ENCODE peak calls at places on chromosome 14, in eight cellular contexts. One of them, this sample, is unnamed.
A peak's percentile ranks its signal among the peaks of the same experiment; 100 is the strongest.

GRCh38 chr14:51534623-51535022 is 117.1 kb upstream of the FRMD6 start:
- DNase-seq in choroid plexus epithelial cell: peak; percentile 62
- DNase-seq in RWPE1: no peak
- DNase-seq in B cell: no peak
- DNase-seq in neural progenitor cell: no peak
- DNase-seq in PC-9: peak; percentile 87
- DNase-seq in right lobe of liver: peak; percentile 76
- DNase-seq in glutamatergic neuron: no peak
- DNase-seq in this sample: no peak

GRCh38 chr14:97306133-97306784 is 509.1 kb downstream of the VRK1 start:
- DNase-seq in PC-9: no peak
- DNase-seq in right lobe of liver: no peak
- DNase-seq in choroid plexus epithelial cell: no peak
- DNase-seq in glutamatergic neuron: no peak
- DNase-seq in RWPE1: no peak
- DNase-seq in B cell: no peak
- DNase-seq in neural progenitor cell: no peak
- DNase-seq in this sample: peak; percentile 24

GRCh38 chr14:53146739-53147138 is 6.4 kb downstream of the DDHD1 start:
- DNase-seq in choroid plexus epithelial cell: no peak
- DNase-seq in PC-9: no peak
- DNase-seq in neural progenitor cell: no peak
- DNase-seq in right lobe of liver: no peak
- DNase-seq in B cell: no peak
- DNase-seq in glutamatergic neuron: no peak
- DNase-seq in RWPE1: no peak
- DNase-seq in this sample: no peak

GRCh38 chr14:89615421-89615820 is 198.4 kb upstream of the FOXN3 start:
- DNase-seq in PC-9: no peak
- DNase-seq in choroid plexus epithelial cell: peak; percentile 40
- DNase-seq in B cell: no peak
- DNase-seq in neural progenitor cell: no peak
- DNase-seq in RWPE1: no peak
- DNase-seq in right lobe of liver: no peak
- DNase-seq in glutamatergic neuron: no peak
- DNase-seq in this sample: no peak

GRCh38 chr14:106694638-106695393 is 1168.4 kb downstream of the TMEM121 start:
- DNase-seq in right lobe of liver: no peak
- DNase-seq in PC-9: no peak
- DNase-seq in neural progenitor cell: no peak
- DNase-seq in RWPE1: peak; percentile 20
- DNase-seq in choroid plexus epithelial cell: no peak
- DNase-seq in glutamatergic neuron: no peak
- DNase-seq in B cell: peak; percentile 81
- DNase-seq in this sample: peak; percentile 94

GRCh38 chr14:64673329-64673728 is 30.9 kb upstream of the PLEKHG3 start:
- DNase-seq in neural progenitor cell: no peak
- DNase-seq in PC-9: no peak
- DNase-seq in right lobe of liver: no peak
- DNase-seq in RWPE1: no peak
- DNase-seq in glutamatergic neuron: no peak
- DNase-seq in B cell: no peak
- DNase-seq in choroid plexus epithelial cell: no peak
- DNase-seq in this sample: no peak

GRCh38 chr14:68814376-68815287 is 21.8 kb upstream of the ZFP36L1 start:
- DNase-seq in glutamatergic neuron: no peak
- DNase-seq in neural progenitor cell: peak; percentile 58
- DNase-seq in B cell: peak; percentile 80
- DNase-seq in PC-9: peak; percentile 22
- DNase-seq in RWPE1: no peak
- DNase-seq in right lobe of liver: peak; percentile 58
- DNase-seq in choroid plexus epithelial cell: peak; percentile 73
- DNase-seq in this sample: peak; percentile 76

GRCh38 chr14:58752782-58753181 is 115.0 kb downstream of the DACT1 start:
- DNase-seq in B cell: no peak
- DNase-seq in RWPE1: peak; percentile 46
- DNase-seq in glutamatergic neuron: no peak
- DNase-seq in neural progenitor cell: no peak
- DNase-seq in right lobe of liver: peak; percentile 88
- DNase-seq in choroid plexus epithelial cell: no peak
- DNase-seq in PC-9: no peak
- DNase-seq in this sample: no peak

GRCh38 chr14:98198385-98198784 is 1073.6 kb downstream of the BCL11B start:
- DNase-seq in PC-9: no peak
- DNase-seq in right lobe of liver: no peak
- DNase-seq in RWPE1: no peak
- DNase-seq in B cell: no peak
- DNase-seq in neural progenitor cell: no peak
- DNase-seq in choroid plexus epithelial cell: no peak
- DNase-seq in glutamatergic neuron: no peak
- DNase-seq in this sample: peak; percentile 71

GRCh38 chr14:69048456-69048855 is 69.4 kb upstream of the ACTN1 start:
- DNase-seq in choroid plexus epithelial cell: peak; percentile 75
- DNase-seq in glutamatergic neuron: no peak
- DNase-seq in right lobe of liver: peak; percentile 67
- DNase-seq in RWPE1: no peak
- DNase-seq in PC-9: no peak
- DNase-seq in neural progenitor cell: no peak
- DNase-seq in B cell: no peak
- DNase-seq in this sample: peak; percentile 50

GRCh38 chr14:99508896-99509629 is 27.9 kb downstream of the CCNK start:
- DNase-seq in neural progenitor cell: peak; percentile 21
- DNase-seq in RWPE1: peak; percentile 15
- DNase-seq in choroid plexus epithelial cell: no peak
- DNase-seq in PC-9: no peak
- DNase-seq in glutamatergic neuron: no peak
- DNase-seq in B cell: no peak
- DNase-seq in right lobe of liver: peak; percentile 80
- DNase-seq in this sample: no peak

GRCh38 chr14:86787782-86788181 is 1205.2 kb downstream of the GALC start:
- DNase-seq in choroid plexus epithelial cell: peak; percentile 35
- DNase-seq in PC-9: no peak
- DNase-seq in right lobe of liver: no peak
- DNase-seq in RWPE1: no peak
- DNase-seq in neural progenitor cell: no peak
- DNase-seq in glutamatergic neuron: peak; percentile 40
- DNase-seq in B cell: no peak
- DNase-seq in this sample: no peak

GRCh38 chr14:70018246-70018645 is 139.0 kb downstream of the SMOC1 start:
- DNase-seq in neural progenitor cell: no peak
- DNase-seq in PC-9: no peak
- DNase-seq in right lobe of liver: no peak
- DNase-seq in B cell: no peak
- DNase-seq in choroid plexus epithelial cell: no peak
- DNase-seq in RWPE1: no peak
- DNase-seq in glutamatergic neuron: no peak
- DNase-seq in this sample: no peak

GRCh38 chr14:40494483-40494882 is 1062.2 kb upstream of the FBXO33 start:
- DNase-seq in choroid plexus epithelial cell: no peak
- DNase-seq in B cell: no peak
- DNase-seq in glutamatergic neuron: no peak
- DNase-seq in RWPE1: no peak
- DNase-seq in right lobe of liver: no peak
- DNase-seq in neural progenitor cell: peak; percentile 26
- DNase-seq in PC-9: no peak
- DNase-seq in this sample: no peak

GRCh38 chr14:90828642-90829487 is 12.6 kb upstream of the TTC7B start:
- DNase-seq in B cell: peak; percentile 45
- DNase-seq in neural progenitor cell: no peak
- DNase-seq in glutamatergic neuron: no peak
- DNase-seq in RWPE1: no peak
- DNase-seq in PC-9: no peak
- DNase-seq in right lobe of liver: no peak
- DNase-seq in choroid plexus epithelial cell: peak; percentile 27
- DNase-seq in this sample: peak; percentile 31

GRCh38 chr14:88815980-88816379 is 8.5 kb upstream of the TTC8 start:
- DNase-seq in B cell: no peak
- DNase-seq in neural progenitor cell: no peak
- DNase-seq in RWPE1: no peak
- DNase-seq in choroid plexus epithelial cell: no peak
- DNase-seq in PC-9: no peak
- DNase-seq in glutamatergic neuron: no peak
- DNase-seq in right lobe of liver: no peak
- DNase-seq in this sample: no peak

GRCh38 chr14:91343051-91343450 is 74.6 kb downstream of the CCDC88C start:
- DNase-seq in neural progenitor cell: no peak
- DNase-seq in right lobe of liver: no peak
- DNase-seq in choroid plexus epithelial cell: no peak
- DNase-seq in B cell: no peak
- DNase-seq in glutamatergic neuron: no peak
- DNase-seq in PC-9: no peak
- DNase-seq in RWPE1: no peak
- DNase-seq in this sample: no peak

GRCh38 chr14:94161979-94162378 is 12.1 kb upstream of the PPP4R4 start:
- DNase-seq in choroid plexus epithelial cell: peak; percentile 57
- DNase-seq in PC-9: no peak
- DNase-seq in neural progenitor cell: no peak
- DNase-seq in right lobe of liver: no peak
- DNase-seq in B cell: no peak
- DNase-seq in RWPE1: no peak
- DNase-seq in glutamatergic neuron: no peak
- DNase-seq in this sample: no peak

GRCh38 chr14:104149617-104150141 is 11.3 kb downstream of the KIF26A start:
- DNase-seq in PC-9: no peak
- DNase-seq in B cell: no peak
- DNase-seq in choroid plexus epithelial cell: peak; percentile 96
- DNase-seq in neural progenitor cell: peak; percentile 87
- DNase-seq in glutamatergic neuron: peak; percentile 45
- DNase-seq in right lobe of liver: peak; percentile 59
- DNase-seq in RWPE1: no peak
- DNase-seq in this sample: peak; percentile 67

GRCh38 chr14:49362916-49363315 is 223.3 kb downstream of the RPS29 start:
- DNase-seq in RWPE1: no peak
- DNase-seq in PC-9: no peak
- DNase-seq in glutamatergic neuron: no peak
- DNase-seq in neural progenitor cell: no peak
- DNase-seq in B cell: no peak
- DNase-seq in choroid plexus epithelial cell: no peak
- DNase-seq in right lobe of liver: no peak
- DNase-seq in this sample: no peak

GRCh38 chr14:25945746-25946145 is 652.1 kb downstream of the NOVA1 start:
- DNase-seq in PC-9: no peak
- DNase-seq in RWPE1: no peak
- DNase-seq in neural progenitor cell: no peak
- DNase-seq in right lobe of liver: no peak
- DNase-seq in choroid plexus epithelial cell: no peak
- DNase-seq in glutamatergic neuron: no peak
- DNase-seq in B cell: no peak
- DNase-seq in this sample: no peak

GRCh38 chr14:25942090-25942489 is 655.7 kb downstream of the NOVA1 start:
- DNase-seq in neural progenitor cell: no peak
- DNase-seq in glutamatergic neuron: no peak
- DNase-seq in choroid plexus epithelial cell: no peak
- DNase-seq in B cell: no peak
- DNase-seq in RWPE1: no peak
- DNase-seq in right lobe of liver: no peak
- DNase-seq in PC-9: no peak
- DNase-seq in this sample: no peak

GRCh38 chr14:25944020-25944419 is 653.8 kb downstream of the NOVA1 start:
- DNase-seq in PC-9: no peak
- DNase-seq in B cell: no peak
- DNase-seq in right lobe of liver: no peak
- DNase-seq in choroid plexus epithelial cell: no peak
- DNase-seq in RWPE1: no peak
- DNase-seq in neural progenitor cell: peak; percentile 20
- DNase-seq in glutamatergic neuron: no peak
- DNase-seq in this sample: no peak

DNA sequence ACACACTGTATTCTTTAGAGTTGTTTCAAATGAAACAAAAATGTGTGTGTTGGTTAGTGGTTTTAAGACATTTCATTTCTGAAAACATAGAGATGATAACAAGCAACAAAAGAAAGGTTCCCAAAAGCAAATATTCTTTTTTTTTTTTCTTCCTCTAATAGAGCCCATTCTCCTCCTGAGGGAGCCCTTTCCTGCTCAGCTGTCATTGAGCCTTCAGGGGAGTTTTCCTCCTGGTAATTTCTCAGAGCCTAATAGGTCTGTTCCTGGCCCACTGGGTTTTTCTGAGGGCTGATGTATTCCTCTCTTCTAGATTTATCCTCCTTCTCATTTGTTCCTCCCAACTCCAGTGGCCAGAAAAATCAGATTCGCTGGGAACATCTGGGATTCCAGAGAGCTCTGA is 654.5 kb downstream of the NOVA1 start:
- DNase-seq in neural progenitor cell: no peak
- DNase-seq in RWPE1: no peak
- DNase-seq in right lobe of liver: no peak
- DNase-seq in choroid plexus epithelial cell: peak; percentile 4
- DNase-seq in glutamatergic neuron: no peak
- DNase-seq in B cell: no peak
- DNase-seq in PC-9: no peak
- DNase-seq in this sample: no peak
- TF ChIP-seq CTCF in neural progenitor cell: no peak
- TF ChIP-seq CTCF in RWPE1: no peak
- TF ChIP-seq CTCF in right lobe of liver: no peak
- TF ChIP-seq CTCF in choroid plexus epithelial cell: peak; percentile 31
- TF ChIP-seq CTCF in glutamatergic neuron: no peak
- TF ChIP-seq CTCF in B cell: no peak
- TF ChIP-seq CTCF in PC-9: no peak
- TF ChIP-seq CTCF in this sample: no peak

DNA sequence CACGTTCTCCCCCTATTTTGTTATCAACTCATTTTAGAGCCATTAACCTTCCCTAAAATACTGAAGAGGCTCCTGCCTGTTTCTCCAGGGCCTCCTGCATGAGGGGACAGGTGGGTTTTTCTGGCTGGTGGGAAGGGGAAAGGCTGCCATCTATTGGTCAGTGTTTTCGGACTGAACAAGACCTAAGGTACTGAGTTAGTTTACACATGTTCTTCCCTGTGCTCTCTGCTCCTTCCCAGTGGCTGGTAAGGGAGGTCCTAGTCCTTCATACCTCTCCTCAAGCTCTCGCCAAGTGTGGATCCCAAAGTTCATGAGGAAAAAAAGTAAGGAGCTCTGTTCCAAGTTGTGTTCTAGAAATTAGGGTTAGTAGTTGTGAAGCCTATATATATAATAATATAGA is 357.5 kb downstream of the FSCB start:
- DNase-seq in choroid plexus epithelial cell: no peak
- DNase-seq in neural progenitor cell: peak; percentile 77
- DNase-seq in PC-9: peak; percentile 19
- DNase-seq in right lobe of liver: no peak
- DNase-seq in glutamatergic neuron: peak; percentile 60
- DNase-seq in RWPE1: peak; percentile 6
- DNase-seq in B cell: no peak
- DNase-seq in this sample: peak; percentile 1
- TF ChIP-seq CTCF in choroid plexus epithelial cell: no peak
- TF ChIP-seq CTCF in neural progenitor cell: peak; percentile 77
- TF ChIP-seq CTCF in PC-9: peak; percentile 60
- TF ChIP-seq CTCF in right lobe of liver: peak; percentile 51
- TF ChIP-seq CTCF in glutamatergic neuron: peak; percentile 43
- TF ChIP-seq CTCF in RWPE1: no peak
- TF ChIP-seq CTCF in B cell: no peak
- TF ChIP-seq CTCF in this sample: no peak

GRCh38 chr14:77206877-77207389 is 25.3 kb downstream of the TMEM63C start:
- DNase-seq in choroid plexus epithelial cell: no peak
- DNase-seq in right lobe of liver: no peak
- DNase-seq in glutamatergic neuron: peak; percentile 37
- DNase-seq in B cell: no peak
- DNase-seq in neural progenitor cell: no peak
- DNase-seq in PC-9: no peak
- DNase-seq in RWPE1: no peak
- DNase-seq in this sample: no peak
- TF ChIP-seq CTCF in choroid plexus epithelial cell: no peak
- TF ChIP-seq CTCF in right lobe of liver: no peak
- TF ChIP-seq CTCF in glutamatergic neuron: no peak
- TF ChIP-seq CTCF in B cell: no peak
- TF ChIP-seq CTCF in neural progenitor cell: peak; percentile 22
- TF ChIP-seq CTCF in PC-9: no peak
- TF ChIP-seq CTCF in RWPE1: no peak
- TF ChIP-seq CTCF in this sample: no peak

GRCh38 chr14:101992708-101993107 is 28.3 kb downstream of the DYNC1H1 start:
- DNase-seq in neural progenitor cell: no peak
- DNase-seq in choroid plexus epithelial cell: no peak
- DNase-seq in RWPE1: no peak
- DNase-seq in B cell: peak; percentile 74
- DNase-seq in right lobe of liver: no peak
- DNase-seq in PC-9: no peak
- DNase-seq in glutamatergic neuron: no peak
- DNase-seq in this sample: no peak
- TF ChIP-seq CTCF in neural progenitor cell: no peak
- TF ChIP-seq CTCF in choroid plexus epithelial cell: no peak
- TF ChIP-seq CTCF in RWPE1: no peak
- TF ChIP-seq CTCF in B cell: peak; percentile 21
- TF ChIP-seq CTCF in right lobe of liver: no peak
- TF ChIP-seq CTCF in PC-9: no peak
- TF ChIP-seq CTCF in glutamatergic neuron: no peak
- TF ChIP-seq CTCF in this sample: no peak